ENCODE peak calls at places on chromosomes 16 and 17, in four cellular contexts. One of them, this sample, is unnamed.

GRCh38 chr16:54437921-54438320 is 151.3 kb upstream of the IRX3 start:
- DNase-seq in right atrium auricular region: no peak
- DNase-seq in kidney: no peak
- DNase-seq in endothelial cell of umbilical vein: no peak
- DNase-seq in this sample: no peak

GRCh38 chr17:1029196-1029911 is 32.4 kb downstream of the TIMM22 start:
- DNase-seq in kidney: no peak
- DNase-seq in endothelial cell of umbilical vein: no peak
- DNase-seq in right atrium auricular region: peak
- DNase-seq in this sample: peak

GRCh38 chr17:44543213-44543904 is 13.9 kb upstream of the FZD2 start:
- DNase-seq in endothelial cell of umbilical vein: no peak
- DNase-seq in right atrium auricular region: no peak
- DNase-seq in kidney: no peak
- DNase-seq in this sample: peak

GRCh38 chr17:67696347-67696746 is 21.4 kb upstream of the NOL11 start:
- DNase-seq in right atrium auricular region: no peak
- DNase-seq in kidney: no peak
- DNase-seq in endothelial cell of umbilical vein: no peak
- DNase-seq in this sample: no peak

GRCh38 chr16:10577305-10578202 is 2.8 kb downstream of the EMP2 start:
- DNase-seq in kidney: peak
- DNase-seq in endothelial cell of umbilical vein: no peak
- DNase-seq in right atrium auricular region: no peak
- DNase-seq in this sample: peak

GRCh38 chr17:60442271-60443201 is 20.2 kb downstream of the CHCT1 start:
- DNase-seq in right atrium auricular region: no peak
- DNase-seq in kidney: no peak
- DNase-seq in endothelial cell of umbilical vein: no peak
- DNase-seq in this sample: peak

GRCh38 chr17:10121971-10122707 is 76.3 kb downstream of the GAS7 start:
- DNase-seq in kidney: peak
- DNase-seq in endothelial cell of umbilical vein: no peak
- DNase-seq in right atrium auricular region: no peak
- DNase-seq in this sample: no peak

GRCh38 chr16:85556456-85557082 is 56.6 kb upstream of the GSE1 start:
- DNase-seq in kidney: peak
- DNase-seq in endothelial cell of umbilical vein: no peak
- DNase-seq in right atrium auricular region: no peak
- DNase-seq in this sample: peak

GRCh38 chr17:350706-351435 is 1.7 kb downstream of the RPH3AL start:
- DNase-seq in kidney: peak
- DNase-seq in endothelial cell of umbilical vein: peak
- DNase-seq in right atrium auricular region: peak
- DNase-seq in this sample: peak

GRCh38 chr17:49015179-49015923 is 18.2 kb downstream of the IGF2BP1 start:
- DNase-seq in endothelial cell of umbilical vein: no peak
- DNase-seq in right atrium auricular region: peak
- DNase-seq in kidney: no peak
- DNase-seq in this sample: no peak

GRCh38 chr16:68724797-68725196 is 12.3 kb upstream of the CDH1 start:
- DNase-seq in right atrium auricular region: no peak
- DNase-seq in endothelial cell of umbilical vein: no peak
- DNase-seq in kidney: no peak
- DNase-seq in this sample: no peak

GRCh38 chr17:12180644-12181261 is 160.1 kb downstream of the MAP2K4 start:
- DNase-seq in right atrium auricular region: no peak
- DNase-seq in endothelial cell of umbilical vein: peak
- DNase-seq in kidney: no peak
- DNase-seq in this sample: peak

GRCh38 chr16:46843898-46844642 is 13.1 kb upstream of the C16orf87 start:
- DNase-seq in kidney: no peak
- DNase-seq in right atrium auricular region: no peak
- DNase-seq in endothelial cell of umbilical vein: no peak
- DNase-seq in this sample: no peak

GRCh38 chr16:86988920-86989715 is 328.1 kb downstream of the C16orf95 start:
- DNase-seq in kidney: peak
- DNase-seq in endothelial cell of umbilical vein: no peak
- DNase-seq in right atrium auricular region: no peak
- DNase-seq in this sample: peak

GRCh38 chr17:77371888-77372443 is 231.2 kb downstream of the SEC14L1 start:
- DNase-seq in endothelial cell of umbilical vein: no peak
- DNase-seq in right atrium auricular region: no peak
- DNase-seq in kidney: peak
- DNase-seq in this sample: peak

GRCh38 chr17:79888811-79889634 is 49.8 kb upstream of the CBX4 start:
- DNase-seq in kidney: no peak
- DNase-seq in endothelial cell of umbilical vein: no peak
- DNase-seq in right atrium auricular region: no peak
- DNase-seq in this sample: peak

GRCh38 chr16:67157892-67158635 is 1.6 kb downstream of the TRADD start:
- DNase-seq in endothelial cell of umbilical vein: no peak
- DNase-seq in right atrium auricular region: no peak
- DNase-seq in kidney: peak
- DNase-seq in this sample: peak
- H3K4me3 ChIP-seq in endothelial cell of umbilical vein: no peak
- H3K4me3 ChIP-seq in right atrium auricular region: no peak
- H3K4me3 ChIP-seq in kidney: no peak
- H3K4me3 ChIP-seq in this sample: no peak

DNA sequence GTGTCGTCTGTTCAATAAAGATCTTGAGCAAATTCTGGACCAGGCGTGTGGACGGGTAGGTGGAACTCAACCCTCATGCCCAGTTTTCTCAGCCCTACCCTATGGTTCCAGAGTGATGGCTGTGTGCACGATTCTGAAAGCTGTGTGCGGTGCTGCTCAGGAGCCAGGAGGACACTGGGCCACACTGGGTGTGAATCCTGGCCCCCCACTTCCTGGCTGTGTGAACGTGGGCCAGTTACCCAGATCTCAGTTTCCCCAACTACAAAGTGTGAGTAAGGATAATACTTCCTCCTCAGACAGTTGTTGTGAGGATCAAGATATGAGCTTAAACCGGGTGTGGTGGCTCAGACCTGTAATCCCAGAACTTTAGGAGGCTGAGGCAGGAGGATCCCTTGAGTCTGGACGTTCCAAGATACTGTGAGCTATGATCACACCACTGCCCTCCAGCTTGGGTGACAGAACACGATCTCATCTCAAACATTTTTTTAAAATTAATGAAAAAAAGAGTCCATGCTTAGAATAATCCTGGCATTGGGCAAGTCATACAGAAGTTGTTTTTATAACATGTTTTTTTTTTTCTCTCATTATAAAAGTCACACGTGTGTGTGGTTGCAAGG is 14.7 kb upstream of the MPRIP start:
- DNase-seq in right atrium auricular region: no peak
- DNase-seq in endothelial cell of umbilical vein: no peak
- DNase-seq in kidney: no peak
- DNase-seq in this sample: no peak
- H3K27ac ChIP-seq in right atrium auricular region: no peak
- H3K27ac ChIP-seq in endothelial cell of umbilical vein: no peak
- H3K27ac ChIP-seq in kidney: peak
- H3K27ac ChIP-seq in this sample: no peak

GRCh38 chr17:7015587-7016020 is 3.2 kb downstream of the RNASEK start:
- DNase-seq in kidney: peak
- DNase-seq in endothelial cell of umbilical vein: no peak
- DNase-seq in right atrium auricular region: no peak
- DNase-seq in this sample: peak

GRCh38 chr17:7016406-7016805 is 4.0 kb downstream of the RNASEK start:
- DNase-seq in kidney: peak
- DNase-seq in right atrium auricular region: no peak
- DNase-seq in endothelial cell of umbilical vein: no peak
- DNase-seq in this sample: no peak

GRCh38 chr17:7018331-7018964 is 4.4 kb upstream of the BCL6B start:
- DNase-seq in endothelial cell of umbilical vein: no peak
- DNase-seq in kidney: peak
- DNase-seq in right atrium auricular region: peak
- DNase-seq in this sample: peak

GRCh38 chr17:7017827-7018200 is 5.0 kb upstream of the BCL6B start:
- DNase-seq in endothelial cell of umbilical vein: no peak
- DNase-seq in right atrium auricular region: no peak
- DNase-seq in kidney: peak
- DNase-seq in this sample: no peak

DNA sequence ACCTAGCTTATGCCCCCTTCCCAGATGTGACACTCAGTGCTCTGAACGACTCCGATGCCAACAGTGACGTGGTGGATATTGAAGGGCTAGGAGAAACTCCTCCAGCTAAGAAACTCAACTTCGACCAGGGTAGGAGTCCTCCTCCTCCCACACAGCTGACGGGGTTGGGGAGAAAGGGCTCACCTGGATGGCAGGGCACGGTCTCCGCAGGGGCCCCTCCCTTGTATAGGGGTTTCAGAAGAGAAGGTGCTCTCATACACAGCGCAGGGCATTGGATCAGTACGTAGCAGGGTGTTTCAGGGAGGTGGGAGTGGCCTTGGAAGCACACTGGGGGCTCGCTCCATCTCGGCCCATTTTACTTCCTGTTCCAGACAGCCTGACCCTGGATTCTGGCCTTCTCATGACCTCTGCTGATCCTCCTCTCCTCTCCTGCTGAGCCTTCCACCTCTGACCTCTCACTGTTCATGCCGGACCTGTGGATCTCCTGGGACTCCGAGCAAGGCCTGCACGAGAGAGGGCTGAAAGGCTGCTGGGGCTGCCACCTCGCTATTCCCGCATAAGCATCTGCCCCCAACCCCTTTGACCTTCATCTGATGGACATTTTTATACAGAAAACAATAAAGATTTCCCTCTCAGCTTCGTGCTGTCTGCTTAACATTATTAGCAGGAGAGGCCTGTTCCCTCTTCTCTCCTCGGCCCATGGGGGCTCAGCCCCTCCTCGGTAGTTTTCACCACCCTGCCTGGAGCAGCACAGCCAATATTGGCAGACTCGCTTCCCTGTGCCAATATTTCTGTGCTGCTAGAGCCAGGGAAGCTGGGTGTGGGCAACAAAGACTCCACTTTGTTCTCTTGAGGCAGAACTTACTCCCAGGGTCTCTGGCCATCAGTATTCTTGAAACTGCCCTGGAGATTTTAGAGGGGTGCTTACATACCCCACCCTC is 4.7 kb downstream of the RNASEK start:
- DNase-seq in kidney: peak
- DNase-seq in endothelial cell of umbilical vein: no peak
- DNase-seq in right atrium auricular region: no peak
- DNase-seq in this sample: peak
- H3K4me3 ChIP-seq in kidney: no peak
- H3K4me3 ChIP-seq in endothelial cell of umbilical vein: no peak
- H3K4me3 ChIP-seq in right atrium auricular region: no peak
- H3K4me3 ChIP-seq in this sample: no peak

GRCh38 chr16:25587783-25588182 is 104.0 kb upstream of the HS3ST4 start:
- DNase-seq in right atrium auricular region: no peak
- DNase-seq in kidney: no peak
- DNase-seq in endothelial cell of umbilical vein: no peak
- DNase-seq in this sample: no peak
- H3K27ac ChIP-seq in right atrium auricular region: no peak
- H3K27ac ChIP-seq in kidney: no peak
- H3K27ac ChIP-seq in endothelial cell of umbilical vein: no peak
- H3K27ac ChIP-seq in this sample: no peak

GRCh38 chr17:7437369-7437863 is 1.9 kb upstream of the FGF11 start:
- DNase-seq in right atrium auricular region: no peak
- DNase-seq in endothelial cell of umbilical vein: no peak
- DNase-seq in kidney: peak
- DNase-seq in this sample: peak
- H3K4me3 ChIP-seq in right atrium auricular region: peak
- H3K4me3 ChIP-seq in endothelial cell of umbilical vein: no peak
- H3K4me3 ChIP-seq in kidney: peak
- H3K4me3 ChIP-seq in this sample: peak

GRCh38 chr17:43356999-43357398 is 41.8 kb upstream of the ARL4D start:
- DNase-seq in kidney: no peak
- DNase-seq in endothelial cell of umbilical vein: no peak
- DNase-seq in right atrium auricular region: no peak
- DNase-seq in this sample: peak
- H3K27ac ChIP-seq in kidney: no peak
- H3K27ac ChIP-seq in endothelial cell of umbilical vein: no peak
- H3K27ac ChIP-seq in right atrium auricular region: no peak
- H3K27ac ChIP-seq in this sample: peak

This sample was measured in osteoblast.